ENCODE peak calls at places on chromosomes 16 and 17, in eight cellular contexts. L, U, Y, T, V, R, X and Q are unnamed samples.
A peak's percentile ranks its signal among the peaks of the same experiment; 100 is the strongest.

GRCh38 chr16:66502020-66502913 is 47.7 kb downstream of the TK2 start:
- DNase-seq in L (peak; percentile 95), U (peak; percentile 57), Y (peak; percentile 63), T (no peak), V (no peak), R (peak; percentile 72), X (no peak), Q (no peak)

GRCh38 chr17:50638572-50638850 is 3.8 kb downstream of the ABCC3 start:
- DNase-seq in L (no peak), U (peak; percentile 46), Y (peak; percentile 24), T (no peak), V (no peak), R (peak; percentile 49), X (no peak), Q (no peak)

GRCh38 chr17:273994-274832 is 78.4 kb downstream of the RPH3AL start:
- DNase-seq in L (peak; percentile 71), U (no peak), Y (no peak), T (peak; percentile 4), V (no peak), R (no peak), X (no peak), Q (no peak)

GRCh38 chr16:50741225-50741807 is 570 bp upstream of the CYLD start:
- DNase-seq in L (peak; percentile 87), U (no peak), Y (no peak), T (no peak), V (no peak), R (no peak), X (no peak), Q (no peak)

GRCh38 chr17:67531291-67531690 is 154.2 kb downstream of the PITPNC1 start:
- DNase-seq in L (no peak), U (peak; percentile 34), Y (no peak), T (peak; percentile 21), V (no peak), R (peak; percentile 27), X (peak; percentile 77), Q (no peak)

GRCh38 chr17:50144845-50145531 is 5.5 kb downstream of the PPP1R9B start:
- DNase-seq in L (no peak), U (no peak), Y (no peak), T (no peak), V (no peak), R (no peak), X (no peak), Q (no peak)

GRCh38 chr16:27597361-27597760 is 47.4 kb downstream of the KATNIP start:
- DNase-seq in L (no peak), U (no peak), Y (no peak), T (no peak), V (no peak), R (no peak), X (no peak), Q (no peak)

GRCh38 chr16:87458424-87458915 is 34.4 kb downstream of the ZCCHC14 start:
- DNase-seq in L (no peak), U (no peak), Y (no peak), T (no peak), V (no peak), R (no peak), X (no peak), Q (no peak)

GRCh38 chr16:4660454-4661007 is 32.8 kb upstream of the NUDT16L1 start:
- DNase-seq in L (no peak), U (peak; percentile 68), Y (peak; percentile 45), T (peak; percentile 69), V (no peak), R (peak; percentile 68), X (peak; percentile 64), Q (no peak)

GRCh38 chr16:52546291-52546941 is 527 bp downstream of the TOX3 start:
- DNase-seq in L (no peak), U (no peak), Y (no peak), T (no peak), V (no peak), R (no peak), X (peak; percentile 16), Q (no peak)

GRCh38 chr17:2707721-2708584 is 3.6 kb downstream of the CLUH start:
- DNase-seq in L (peak; percentile 87), U (no peak), Y (peak; percentile 20), T (peak; percentile 84), V (no peak), R (peak; percentile 25), X (no peak), Q (no peak)

GRCh38 chr17:76179496-76180467 is 38.7 kb upstream of the FOXJ1 start:
- DNase-seq in L (no peak), U (peak; percentile 49), Y (peak; percentile 50), T (no peak), V (no peak), R (peak; percentile 47), X (peak; percentile 53), Q (no peak)

GRCh38 chr16:62829084-62829483 is 792.8 kb upstream of the CDH8 start:
- DNase-seq in L (no peak), U (no peak), Y (no peak), T (no peak), V (no peak), R (no peak), X (no peak), Q (no peak)

GRCh38 chr16:30715777-30716445 is 16.9 kb downstream of the SRCAP start:
- DNase-seq in L (no peak), U (peak; percentile 41), Y (peak; percentile 68), T (no peak), V (no peak), R (peak; percentile 26), X (no peak), Q (no peak)

GRCh38 chr16:27526169-27526568 is 23.5 kb downstream of the GTF3C1 start:
- DNase-seq in L (no peak), U (no peak), Y (no peak), T (peak; percentile 81), V (no peak), R (peak; percentile 30), X (no peak), Q (no peak)

DNA sequence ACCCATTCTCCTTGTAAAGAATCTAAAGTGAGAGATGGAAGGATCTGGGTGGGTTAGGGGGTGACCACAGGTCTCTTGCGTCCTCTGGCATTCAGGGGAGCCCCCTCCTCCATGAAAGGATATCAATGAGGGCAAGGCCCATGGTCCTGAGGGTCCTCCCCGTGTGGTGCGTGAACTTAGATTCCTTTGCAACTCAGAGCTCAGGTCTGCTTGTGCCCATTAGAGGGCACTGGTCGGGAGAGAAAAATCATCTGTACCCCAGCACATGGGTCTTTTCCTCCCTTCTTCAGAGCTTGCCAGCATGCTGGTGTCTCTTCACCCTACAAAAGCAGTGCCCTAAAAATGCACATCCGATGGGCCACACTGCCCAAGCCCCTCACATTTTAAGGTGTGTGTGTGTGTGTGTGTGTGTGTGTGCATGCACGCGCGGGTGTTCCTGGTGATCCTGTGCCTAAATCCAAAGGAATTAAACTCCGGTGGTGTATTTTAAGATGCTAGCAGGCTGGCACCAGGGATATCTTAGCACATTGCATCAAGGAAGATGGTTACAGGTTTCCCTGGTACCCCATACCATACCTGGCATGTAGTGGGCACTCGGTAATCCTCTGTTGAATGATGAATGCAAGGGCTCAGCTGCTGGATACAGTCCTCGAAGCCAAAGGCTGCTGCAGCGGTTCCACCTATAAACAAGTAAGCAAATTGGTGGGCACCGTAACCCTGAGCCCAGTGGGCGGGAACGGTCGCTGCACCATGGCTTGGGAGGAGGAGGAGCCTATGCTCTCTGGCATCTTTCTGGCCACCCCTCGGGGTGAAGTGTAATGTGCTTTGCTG is 4.7 kb downstream of the C1QTNF1 start:
- DNase-seq in L (peak; percentile 83), U (peak; percentile 40), Y (no peak), T (no peak), V (no peak), R (peak; percentile 62), X (no peak), Q (no peak)
- TF ChIP-seq CTCF in L (no peak), U (peak; percentile 36), Y (peak; percentile 42), T (no peak), V (no peak), R (peak; percentile 23), X (no peak), Q (no peak)

DNA sequence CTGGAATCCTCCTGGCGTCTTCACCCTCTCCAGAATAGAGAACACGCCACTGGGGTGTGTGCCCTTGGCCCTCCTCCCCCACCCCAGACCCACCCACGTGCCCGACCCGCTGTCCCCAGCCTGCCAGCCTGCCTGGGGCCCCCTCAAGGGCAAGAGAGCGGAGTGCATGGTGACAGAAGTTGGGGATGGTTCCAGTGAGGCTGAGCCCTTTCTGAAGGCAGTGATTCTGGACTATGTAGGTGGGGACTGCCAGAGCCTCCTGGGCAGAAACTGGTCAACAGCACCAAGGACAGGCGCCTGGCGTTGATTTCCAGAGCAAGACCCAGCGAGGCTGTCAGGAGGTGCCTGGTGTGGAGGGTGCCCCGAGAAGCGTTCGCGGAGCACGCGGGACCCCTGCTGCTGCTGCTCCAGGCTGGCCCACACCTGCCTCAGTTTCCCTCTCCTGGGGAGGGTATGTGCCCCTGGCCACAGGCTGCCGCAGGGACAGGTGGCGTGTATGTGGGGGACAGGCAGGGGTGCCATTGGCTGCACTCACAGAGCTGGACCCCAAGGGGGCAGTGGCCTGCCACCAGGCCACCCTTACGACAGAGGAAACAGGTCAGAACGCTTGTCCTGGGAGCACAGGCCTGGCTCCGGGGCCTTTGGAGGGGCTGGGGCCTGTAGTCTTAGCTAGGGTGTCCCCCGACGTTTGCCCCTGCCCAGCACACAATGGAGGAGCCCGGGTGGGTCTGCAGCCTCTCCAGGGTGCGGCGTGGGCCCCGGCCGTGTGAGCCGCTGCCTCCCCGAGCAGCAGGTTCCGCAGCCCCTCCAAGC is 1.2 kb downstream of the SSTR5 start:
- DNase-seq in L (no peak), U (no peak), Y (no peak), T (no peak), V (no peak), R (no peak), X (no peak), Q (no peak)
- TF ChIP-seq CTCF in L (no peak), U (no peak), Y (peak; percentile 12), T (peak; percentile 54), V (peak; percentile 30), R (peak; percentile 19), X (no peak), Q (no peak)

GRCh38 chr16:16073884-16074781 is 124.7 kb downstream of the ABCC1 start:
- DNase-seq in L (no peak), U (peak; percentile 86), Y (peak; percentile 97), T (no peak), V (no peak), R (peak; percentile 94), X (no peak), Q (no peak)
- TF ChIP-seq CTCF in L (no peak), U (no peak), Y (peak; percentile 16), T (no peak), V (no peak), R (no peak), X (no peak), Q (no peak)

GRCh38 chr17:11298401-11298800 is 57.4 kb downstream of the SHISA6 start:
- DNase-seq in L (peak; percentile 72), U (no peak), Y (no peak), T (no peak), V (no peak), R (no peak), X (no peak), Q (no peak)

GRCh38 chr17:11293480-11293879 is 52.5 kb downstream of the SHISA6 start:
- DNase-seq in L (peak; percentile 59), U (no peak), Y (no peak), T (no peak), V (no peak), R (no peak), X (no peak), Q (no peak)

GRCh38 chr17:11294826-11295225 is 53.8 kb downstream of the SHISA6 start:
- DNase-seq in L (peak; percentile 60), U (no peak), Y (no peak), T (no peak), V (no peak), R (no peak), X (no peak), Q (no peak)

GRCh38 chr17:11300201-11300600 is 59.2 kb downstream of the SHISA6 start:
- DNase-seq in L (peak; percentile 74), U (no peak), Y (no peak), T (no peak), V (no peak), R (no peak), X (no peak), Q (no peak)

GRCh38 chr17:11296994-11297393 is 56.0 kb downstream of the SHISA6 start:
- DNase-seq in L (peak; percentile 25), U (no peak), Y (peak; percentile 2), T (no peak), V (no peak), R (no peak), X (no peak), Q (no peak)
- TF ChIP-seq CTCF in L (no peak), U (no peak), Y (no peak), T (no peak), V (no peak), R (no peak), X (no peak), Q (peak; percentile 55)